ENCODE peak calls at places on chromosomes 13 and 19, in five cellular contexts. One of them, this sample, is unnamed.

GRCh38 chr19:32351807-32352630 is 6.6 kb downstream of the ZNF507 start:
- DNase-seq in pancreas: no peak
- DNase-seq in lung microvascular endothelial cell: peak
- DNase-seq in stimulated activated CD4-positive, alpha-beta T cell treated with anti-CD3 and anti-CD28 coated beads, Interleukin-2, amount 100 ng/mL, for 48 hours: no peak
- DNase-seq in fibroblast of the aortic adventitia: peak
- DNase-seq in this sample: peak

GRCh38 chr13:49248433-49249002 is 793 bp downstream of the CDADC1 start:
- DNase-seq in lung microvascular endothelial cell: peak
- DNase-seq in stimulated activated CD4-positive, alpha-beta T cell treated with anti-CD3 and anti-CD28 coated beads, Interleukin-2, amount 100 ng/mL, for 48 hours: no peak
- DNase-seq in pancreas: no peak
- DNase-seq in fibroblast of the aortic adventitia: peak
- DNase-seq in this sample: peak

GRCh38 chr13:38950987-38951386 is 39.6 kb downstream of the STOML3 start:
- DNase-seq in pancreas: no peak
- DNase-seq in fibroblast of the aortic adventitia: no peak
- DNase-seq in lung microvascular endothelial cell: no peak
- DNase-seq in stimulated activated CD4-positive, alpha-beta T cell treated with anti-CD3 and anti-CD28 coated beads, Interleukin-2, amount 100 ng/mL, for 48 hours: no peak
- DNase-seq in this sample: no peak

GRCh38 chr19:39987596-39987995 is 9.3 kb upstream of the ZNF546 start:
- DNase-seq in stimulated activated CD4-positive, alpha-beta T cell treated with anti-CD3 and anti-CD28 coated beads, Interleukin-2, amount 100 ng/mL, for 48 hours: no peak
- DNase-seq in fibroblast of the aortic adventitia: no peak
- DNase-seq in lung microvascular endothelial cell: no peak
- DNase-seq in pancreas: no peak
- DNase-seq in this sample: no peak

GRCh38 chr13:42405665-42406390 is 133.9 kb downstream of the AKAP11 start:
- DNase-seq in fibroblast of the aortic adventitia: peak
- DNase-seq in lung microvascular endothelial cell: peak
- DNase-seq in stimulated activated CD4-positive, alpha-beta T cell treated with anti-CD3 and anti-CD28 coated beads, Interleukin-2, amount 100 ng/mL, for 48 hours: peak
- DNase-seq in pancreas: no peak
- DNase-seq in this sample: peak

GRCh38 chr13:20796791-20797513 is 23.2 kb upstream of the EEF1AKMT1 start:
- DNase-seq in pancreas: no peak
- DNase-seq in lung microvascular endothelial cell: peak
- DNase-seq in stimulated activated CD4-positive, alpha-beta T cell treated with anti-CD3 and anti-CD28 coated beads, Interleukin-2, amount 100 ng/mL, for 48 hours: no peak
- DNase-seq in fibroblast of the aortic adventitia: no peak
- DNase-seq in this sample: peak

GRCh38 chr13:80145291-80145690 is 195.6 kb downstream of the SPRY2 start:
- DNase-seq in pancreas: no peak
- DNase-seq in fibroblast of the aortic adventitia: peak
- DNase-seq in stimulated activated CD4-positive, alpha-beta T cell treated with anti-CD3 and anti-CD28 coated beads, Interleukin-2, amount 100 ng/mL, for 48 hours: no peak
- DNase-seq in lung microvascular endothelial cell: no peak
- DNase-seq in this sample: no peak

GRCh38 chr13:75704942-75705320 is 68.8 kb downstream of the LMO7 start:
- DNase-seq in lung microvascular endothelial cell: peak
- DNase-seq in stimulated activated CD4-positive, alpha-beta T cell treated with anti-CD3 and anti-CD28 coated beads, Interleukin-2, amount 100 ng/mL, for 48 hours: no peak
- DNase-seq in fibroblast of the aortic adventitia: no peak
- DNase-seq in pancreas: peak
- DNase-seq in this sample: no peak

GRCh38 chr13:40406405-40407138 is 259.9 kb downstream of the FOXO1 start:
- DNase-seq in pancreas: no peak
- DNase-seq in fibroblast of the aortic adventitia: peak
- DNase-seq in stimulated activated CD4-positive, alpha-beta T cell treated with anti-CD3 and anti-CD28 coated beads, Interleukin-2, amount 100 ng/mL, for 48 hours: no peak
- DNase-seq in lung microvascular endothelial cell: peak
- DNase-seq in this sample: peak

This sample was measured in GM23248.